ENCODE peak calls at places on chromosomes 3 and 15, in four cellular contexts. I is left kidney, H is RKO, B is Ammon's horn. O is an unnamed sample.

GRCh38 chr3:177820683-177821316 is 623.5 kb upstream of the TBL1XR1 start:
- DNase-seq in I (no peak), H (no peak), B (no peak), O (no peak)

GRCh38 chr3:97684490-97684889 is 80.1 kb upstream of the ARL6 start:
- DNase-seq in H (no peak), B (no peak), I (no peak), O (no peak)

GRCh38 chr3:72299321-72299802 is 514.4 kb upstream of the PROK2 start:
- DNase-seq in H (no peak), I (no peak), B (no peak), O (no peak)

GRCh38 chr3:57787867-57788623 is 31.9 kb downstream of the SLMAP start:
- DNase-seq in I (no peak), H (no peak), B (no peak), O (no peak)

GRCh38 chr15:71083349-71083748 is 31.9 kb upstream of the THSD4 start:
- DNase-seq in H (no peak), I (no peak), B (no peak), O (no peak)

GRCh38 chr15:66928784-66929183 is 136.6 kb upstream of the SMAD3 start:
- DNase-seq in B (no peak), I (no peak), H (no peak), O (no peak)

GRCh38 chr3:39178553-39178952 is 13.8 kb downstream of the XIRP1 start:
- DNase-seq in B (peak; percentile 49), H (peak; percentile 71), I (peak; percentile 71), O (no peak)

GRCh38 chr15:58475573-58476524 is 44.1 kb downstream of the LIPC start:
- DNase-seq in B (peak; percentile 58), H (no peak), I (peak; percentile 73), O (peak; percentile 85)

GRCh38 chr15:68420186-68420684 is 11.7 kb downstream of the ITGA11 start:
- DNase-seq in H (no peak), B (no peak), I (no peak), O (no peak)

GRCh38 chr15:81941479-81941878 is 104.3 kb downstream of the MEX3B start:
- DNase-seq in I (no peak), B (no peak), H (no peak), O (no peak)

GRCh38 chr3:61914277-61914676 is 352.9 kb downstream of the PTPRG start:
- DNase-seq in H (no peak), I (no peak), B (no peak), O (no peak)

GRCh38 chr3:123481722-123482457 is 33.0 kb upstream of the ADCY5 start:
- DNase-seq in B (peak; percentile 17), I (peak; percentile 12), H (no peak), O (no peak)

GRCh38 chr15:20358066-20358780 is 183.4 kb downstream of the GOLGA6L6 start:
- DNase-seq in H (no peak), B (peak; percentile 48), I (peak; percentile 15), O (peak; percentile 50)

GRCh38 chr3:73432021-73432722 is 192.6 kb downstream of the PDZRN3 start:
- DNase-seq in H (peak; percentile 61), B (peak; percentile 52), I (peak; percentile 79), O (no peak)

GRCh38 chr3:111738238-111738637 is 120.8 kb upstream of the PHLDB2 start:
- DNase-seq in H (no peak), I (no peak), B (no peak), O (no peak)

GRCh38 chr15:22961661-22962221 is 18.4 kb downstream of the CYFIP1 start:
- DNase-seq in B (peak; percentile 17), I (no peak), H (no peak), O (no peak)

GRCh38 chr15:59437473-59437776 is 561 bp upstream of the FAM81A start:
- DNase-seq in I (no peak), H (no peak), B (peak; percentile 16), O (no peak)

GRCh38 chr3:187706966-187707365 is 4.6 kb upstream of the RTP2 start:
- DNase-seq in I (no peak), B (peak; percentile 47), H (no peak), O (no peak)

GRCh38 chr3:13234155-13234505 is 160.9 kb upstream of the IQSEC1 start:
- DNase-seq in I (no peak), H (no peak), B (no peak), O (peak; percentile 25)

GRCh38 chr3:31270010-31270409 is 262.7 kb upstream of the STT3B start:
- DNase-seq in B (no peak), H (no peak), I (no peak), O (no peak)

GRCh38 chr15:39924437-39924836 is 4.4 kb upstream of the GPR176 start:
- DNase-seq in B (no peak), H (no peak), I (no peak), O (no peak)

GRCh38 chr3:56061227-56061626 is 407.0 kb downstream of the ERC2 start:
- DNase-seq in H (no peak), I (no peak), B (no peak), O (no peak)

GRCh38 chr3:100706365-100706764 is 2.9 kb upstream of the TFG start:
- DNase-seq in B (no peak), H (no peak), I (no peak), O (no peak)

GRCh38 chr15:99279783-99280307 is 28.6 kb downstream of the LRRC28 start:
- DNase-seq in H (no peak), B (no peak), I (no peak), O (no peak)

GRCh38 chr3:73509066-73509465 is 115.7 kb downstream of the PDZRN3 start:
- DNase-seq in B (no peak), I (no peak), H (no peak), O (no peak)